ENCODE peak calls at places on chromosomes 7 and 10, in five cellular contexts. C, H, Y, M and A are unnamed samples.

GRCh38 chr7:140146574-140146973 is 30.2 kb downstream of the KDM7A start:
- DNase-seq in Y (no peak), M (no peak), C (no peak), H (no peak), A (no peak)

GRCh38 chr7:130365511-130366441 is 14.5 kb upstream of the CPA1 start:
- DNase-seq in H (peak), Y (peak), C (peak), M (no peak), A (no peak)

GRCh38 chr10:62083413-62083794 is 181.9 kb downstream of the ARID5B start:
- DNase-seq in C (no peak), H (no peak), Y (no peak), M (no peak), A (no peak)

GRCh38 chr7:19747740-19748339 is 25.6 kb downstream of the TMEM196 start:
- DNase-seq in M (no peak), Y (no peak), C (no peak), H (peak), A (no peak)

GRCh38 chr7:30062587-30062986 is 34.4 kb downstream of the PLEKHA8 start:
- DNase-seq in M (no peak), Y (no peak), C (no peak), H (peak), A (peak)

GRCh38 chr7:111486472-111487142 is 75.7 kb downstream of the IMMP2L start:
- DNase-seq in Y (no peak), H (peak), C (peak), M (peak), A (peak)

GRCh38 chr7:143487566-143487965 is 9.9 kb downstream of the TAS2R41 start:
- DNase-seq in C (no peak), H (no peak), Y (no peak), M (no peak), A (no peak)

GRCh38 chr10:131832056-131832685 is 68.6 kb upstream of the PPP2R2D start:
- DNase-seq in M (no peak), Y (no peak), H (peak), C (no peak), A (no peak)

GRCh38 chr7:154698726-154699291 is 304.1 kb downstream of the PAXIP1 start:
- DNase-seq in Y (no peak), M (no peak), H (no peak), C (no peak), A (no peak)

GRCh38 chr7:123625254-123625653 is 23.6 kb downstream of the ASB15 start:
- DNase-seq in M (no peak), C (no peak), H (no peak), Y (no peak), A (no peak)

GRCh38 chr10:97498841-97499560 is at the start of gene UBTD1:
- DNase-seq in C (no peak), Y (no peak), M (peak), H (peak), A (peak)

GRCh38 chr10:5501976-5502902 is 2.9 kb upstream of the CALML5 start:
- DNase-seq in M (no peak), C (no peak), H (no peak), Y (no peak), A (no peak)

GRCh38 chr10:1498746-1499343 is 238.5 kb downstream of the ADARB2 start:
- DNase-seq in H (no peak), Y (no peak), M (no peak), C (no peak), A (no peak)

GRCh38 chr7:48285365-48285764 is 114.1 kb downstream of the ABCA13 start:
- DNase-seq in Y (no peak), M (no peak), H (no peak), C (no peak), A (no peak)

GRCh38 chr7:44408596-44408995 is 81.9 kb downstream of the NUDCD3 start:
- DNase-seq in C (no peak), M (no peak), Y (no peak), H (no peak), A (no peak)

GRCh38 chr7:19749658-19750057 is 23.8 kb downstream of the TMEM196 start:
- DNase-seq in Y (no peak), M (no peak), C (no peak), H (no peak), A (no peak)

GRCh38 chr10:76984559-76985443 is 652.8 kb downstream of the KCNMA1 start:
- DNase-seq in C (no peak), M (peak), H (peak), Y (peak), A (peak)

GRCh38 chr7:96388620-96389383 is 66.9 kb upstream of the SLC25A13 start:
- DNase-seq in M (no peak), Y (no peak), H (no peak), C (no peak), A (no peak)

GRCh38 chr10:62613429-62613828 is 191.1 kb upstream of the ADO start:
- DNase-seq in C (no peak), Y (no peak), H (no peak), M (no peak), A (no peak)

GRCh38 chr10:30988831-30989458 is 42.7 kb downstream of the ZNF438 start:
- DNase-seq in C (no peak), H (no peak), Y (no peak), M (no peak), A (no peak)

GRCh38 chr10:47104101-47104707 is 193.0 kb downstream of the PTPN20 start:
- DNase-seq in C (no peak), M (no peak), H (no peak), Y (no peak), A (no peak)

GRCh38 chr7:48868916-48869315 is 55.4 kb upstream of the CDC14C start:
- DNase-seq in C (no peak), H (no peak), M (no peak), Y (no peak), A (no peak)

GRCh38 chr7:140062118-140062527 is 628 bp downstream of the PARP12 start:
- DNase-seq in M (peak), Y (no peak), C (no peak), H (peak), A (peak)

GRCh38 chr10:51386248-51386885 is 312.1 kb downstream of the PRKG1 start:
- DNase-seq in H (no peak), M (no peak), Y (no peak), C (no peak), A (no peak)

GRCh38 chr10:60536529-60537114 is 146.9 kb upstream of the ANK3 start:
- DNase-seq in M (peak), H (no peak), Y (no peak), C (no peak), A (no peak)

GRCh38 chr7:130272456-130273080 is 5.9 kb downstream of the CPA2 start:
- DNase-seq in M (no peak), C (no peak), Y (no peak), H (no peak), A (no peak)

GRCh38 chr10:127186846-127187245 is 9.5 kb downstream of the INSYN2A start:
- DNase-seq in M (no peak), H (no peak), Y (no peak), C (no peak), A (no peak)

GRCh38 chr10:108490931-108491330 is 1326.4 kb upstream of the SORCS1 start:
- DNase-seq in Y (no peak), M (no peak), H (no peak), C (no peak), A (no peak)